ENCODE peak calls at places on chromosome 20, in nine cellular contexts. C, G, X, F, I, D, A, E and Q are unnamed samples.

GRCh38 chr20:48149887-48150286 is 364.6 kb upstream of the SULF2 start:
- DNase-seq in I (peak), A (no peak), C (no peak), D (no peak), X (no peak), G (peak), E (no peak), F (no peak), Q (no peak)

GRCh38 chr20:4925842-4926530 is 75.3 kb downstream of the SLC23A2 start:
- DNase-seq in G (no peak), X (no peak), A (no peak), C (no peak), I (no peak), E (peak), F (no peak), D (no peak), Q (no peak)

GRCh38 chr20:23435675-23436539 is 3.6 kb upstream of the CSTL1 start:
- DNase-seq in A (no peak), D (peak), X (no peak), I (no peak), G (no peak), E (no peak), C (peak), F (peak), Q (no peak)

GRCh38 chr20:35472209-35472608 is 16.8 kb downstream of the CEP250 start:
- DNase-seq in X (no peak), I (no peak), C (no peak), A (no peak), G (no peak), E (no peak), F (no peak), D (no peak), Q (no peak)

GRCh38 chr20:25408890-25409289 is 1.4 kb downstream of the GINS1 start:
- DNase-seq in G (no peak), C (no peak), E (peak), D (no peak), A (no peak), X (no peak), F (no peak), I (no peak), Q (no peak)

GRCh38 chr20:63534831-63535651 is 2.1 kb downstream of the PTK6 start:
- DNase-seq in X (no peak), A (no peak), F (no peak), E (no peak), D (no peak), G (no peak), C (no peak), I (peak), Q (peak)

GRCh38 chr20:63316502-63316921 is 23.5 kb downstream of the COL20A1 start:
- DNase-seq in D (no peak), C (no peak), A (no peak), G (no peak), I (no peak), E (no peak), F (no peak), X (no peak), Q (no peak)

GRCh38 chr20:57632286-57632685 is 12.1 kb upstream of the ZBP1 start:
- DNase-seq in D (no peak), I (no peak), A (no peak), F (no peak), X (no peak), G (no peak), E (no peak), C (no peak), Q (no peak)

GRCh38 chr20:53942121-53942816 is 128.1 kb downstream of the BCAS1 start:
- DNase-seq in C (no peak), D (peak), E (no peak), X (no peak), A (no peak), I (peak), F (no peak), G (no peak), Q (no peak)